ENCODE peak calls at places on chromosomes 6 and 20, in four cellular contexts. I is GM12865, N is amniotic stem cell, Y is activated T-cell treated with anti-CD3 and anti-CD28 coated beads for 1 hour. A is an unnamed sample.

GRCh38 chr6:70436320-70436719 is 23.0 kb downstream of the FAM135A start:
- DNase-seq in Y (no peak), I (no peak), N (no peak), A (no peak)

GRCh38 chr20:3932277-3933073 is 43.3 kb downstream of the PANK2 start:
- DNase-seq in Y (no peak), N (no peak), I (no peak), A (no peak)

GRCh38 chr6:90080876-90081464 is 186.7 kb downstream of the GJA10 start:
- DNase-seq in Y (peak), N (no peak), I (peak), A (no peak)

GRCh38 chr6:150813993-150814359 is 51.5 kb upstream of the MTHFD1L start:
- DNase-seq in N (no peak), Y (no peak), I (peak), A (no peak)

GRCh38 chr20:46934746-46935283 is 40.2 kb downstream of the EYA2 start:
- DNase-seq in N (no peak), I (no peak), Y (no peak), A (no peak)

GRCh38 chr20:36102809-36103596 is 51.5 kb upstream of the EPB41L1 start:
- DNase-seq in I (no peak), N (no peak), Y (no peak), A (no peak)

GRCh38 chr6:139764498-139764986 is 390.1 kb upstream of the CITED2 start:
- DNase-seq in I (peak), Y (no peak), N (peak), A (no peak)

GRCh38 chr6:37709250-37709931 is 11.7 kb upstream of the MDGA1 start:
- DNase-seq in N (no peak), I (no peak), Y (no peak), A (no peak)

GRCh38 chr6:16320533-16321340 is 82.3 kb downstream of the GMPR start:
- DNase-seq in N (no peak), I (no peak), Y (no peak), A (no peak)

GRCh38 chr6:157059781-157060180 is 263.5 kb downstream of the TMEM242 start:
- DNase-seq in N (no peak), I (no peak), Y (no peak), A (no peak)

GRCh38 chr6:29419516-29419915 is 4.8 kb downstream of the OR12D1 start:
- DNase-seq in N (no peak), I (no peak), Y (no peak), A (no peak)

GRCh38 chr6:24126586-24127192 is 674 bp downstream of the NRSN1 start:
- DNase-seq in Y (no peak), I (peak), N (peak), A (peak)

GRCh38 chr20:47345214-47345613 is 11.3 kb downstream of the ZMYND8 start:
- DNase-seq in Y (no peak), N (no peak), I (no peak), A (no peak)

GRCh38 chr6:45650527-45651135 is 272.9 kb upstream of the SUPT3H start:
- DNase-seq in Y (no peak), N (no peak), I (no peak), A (no peak)

GRCh38 chr6:88562737-88563625 is 396.8 kb upstream of the CNR1 start:
- DNase-seq in N (no peak), Y (no peak), I (no peak), A (no peak)

GRCh38 chr20:58271596-58272460 is 37.7 kb upstream of the RAB22A start:
- DNase-seq in N (no peak), Y (no peak), I (no peak), A (no peak)

GRCh38 chr20:2524435-2525272 is 11.7 kb upstream of the TMC2 start:
- DNase-seq in Y (peak), I (peak), N (peak), A (peak)

GRCh38 chr6:9138856-9139426 is 703.6 kb upstream of the SLC35B3 start:
- DNase-seq in Y (no peak), N (no peak), I (no peak), A (no peak)

GRCh38 chr6:41027799-41028617 is 11.0 kb downstream of the UNC5CL start:
- DNase-seq in I (peak), Y (peak), N (peak), A (peak)

GRCh38 chr6:79170915-79171314 is 63.6 kb downstream of the HMGN3 start:
- DNase-seq in N (no peak), I (peak), Y (no peak), A (no peak)

GRCh38 chr6:130962951-130963350 is 100.1 kb downstream of the EPB41L2 start:
- DNase-seq in I (no peak), Y (no peak), N (no peak), A (no peak)

A was measured in progenitor cell of endocrine pancreas.